ENCODE peak calls at places on chromosomes 11 and 22, in nine cellular contexts. One of them, this sample, is unnamed.

GRCh38 chr22:50576070-50576469 is 2.2 kb downstream of the CPT1B start:
- DNase-seq in CD8-positive, alpha-beta T cell: no peak
- DNase-seq in mammary epithelial cell: peak; percentile 46
- DNase-seq in lower leg skin: no peak
- DNase-seq in Calu3: peak; percentile 27
- DNase-seq in AG04450: no peak
- DNase-seq in IMR-90: peak; percentile 44
- DNase-seq in transverse colon: no peak
- DNase-seq in HCT116: peak; percentile 52
- DNase-seq in this sample: peak; percentile 21

GRCh38 chr11:14290422-14290821 is 68.6 kb downstream of the RRAS2 start:
- DNase-seq in IMR-90: no peak
- DNase-seq in transverse colon: no peak
- DNase-seq in Calu3: no peak
- DNase-seq in mammary epithelial cell: no peak
- DNase-seq in AG04450: no peak
- DNase-seq in CD8-positive, alpha-beta T cell: no peak
- DNase-seq in lower leg skin: no peak
- DNase-seq in HCT116: no peak
- DNase-seq in this sample: no peak

GRCh38 chr11:134780486-134781155 is 368.6 kb upstream of the B3GAT1 start:
- DNase-seq in CD8-positive, alpha-beta T cell: no peak
- DNase-seq in IMR-90: no peak
- DNase-seq in lower leg skin: no peak
- DNase-seq in transverse colon: no peak
- DNase-seq in AG04450: no peak
- DNase-seq in Calu3: no peak
- DNase-seq in HCT116: no peak
- DNase-seq in mammary epithelial cell: no peak
- DNase-seq in this sample: no peak

GRCh38 chr11:112977620-112978212 is 16.5 kb downstream of the NCAM1 start:
- DNase-seq in mammary epithelial cell: peak; percentile 48
- DNase-seq in lower leg skin: no peak
- DNase-seq in CD8-positive, alpha-beta T cell: no peak
- DNase-seq in HCT116: no peak
- DNase-seq in transverse colon: no peak
- DNase-seq in IMR-90: peak; percentile 13
- DNase-seq in AG04450: no peak
- DNase-seq in Calu3: no peak
- DNase-seq in this sample: no peak

GRCh38 chr11:45560935-45561330 is 104.5 kb downstream of the CHST1 start:
- DNase-seq in AG04450: no peak
- DNase-seq in lower leg skin: no peak
- DNase-seq in CD8-positive, alpha-beta T cell: no peak
- DNase-seq in mammary epithelial cell: no peak
- DNase-seq in Calu3: no peak
- DNase-seq in HCT116: no peak
- DNase-seq in transverse colon: no peak
- DNase-seq in IMR-90: no peak
- DNase-seq in this sample: no peak

GRCh38 chr22:42805016-42805997 is 51.8 kb downstream of the ARFGAP3 start:
- DNase-seq in Calu3: peak; percentile 63
- DNase-seq in AG04450: no peak
- DNase-seq in mammary epithelial cell: peak; percentile 71
- DNase-seq in IMR-90: no peak
- DNase-seq in transverse colon: no peak
- DNase-seq in CD8-positive, alpha-beta T cell: no peak
- DNase-seq in lower leg skin: peak; percentile 83
- DNase-seq in HCT116: no peak
- DNase-seq in this sample: no peak

GRCh38 chr11:65560555-65561418 is 2.6 kb upstream of the LTBP3 start:
- DNase-seq in mammary epithelial cell: peak; percentile 61
- DNase-seq in IMR-90: peak; percentile 66
- DNase-seq in AG04450: no peak
- DNase-seq in CD8-positive, alpha-beta T cell: peak; percentile 18
- DNase-seq in transverse colon: peak; percentile 54
- DNase-seq in lower leg skin: no peak
- DNase-seq in Calu3: no peak
- DNase-seq in HCT116: no peak
- DNase-seq in this sample: no peak

GRCh38 chr22:37259540-37260029 is 15.5 kb upstream of the RAC2 start:
- DNase-seq in mammary epithelial cell: peak; percentile 49
- DNase-seq in transverse colon: no peak
- DNase-seq in AG04450: no peak
- DNase-seq in IMR-90: peak; percentile 61
- DNase-seq in lower leg skin: no peak
- DNase-seq in Calu3: no peak
- DNase-seq in HCT116: peak; percentile 54
- DNase-seq in CD8-positive, alpha-beta T cell: no peak
- DNase-seq in this sample: peak; percentile 54

GRCh38 chr11:69234171-69234570 is 59.8 kb upstream of the MYEOV start:
- DNase-seq in mammary epithelial cell: no peak
- DNase-seq in IMR-90: no peak
- DNase-seq in transverse colon: no peak
- DNase-seq in lower leg skin: peak; percentile 52
- DNase-seq in CD8-positive, alpha-beta T cell: no peak
- DNase-seq in Calu3: no peak
- DNase-seq in HCT116: no peak
- DNase-seq in AG04450: no peak
- DNase-seq in this sample: no peak

GRCh38 chr11:61961570-61962212 is 5.7 kb downstream of the FTH1 start:
- DNase-seq in HCT116: no peak
- DNase-seq in IMR-90: no peak
- DNase-seq in AG04450: no peak
- DNase-seq in lower leg skin: peak; percentile 89
- DNase-seq in mammary epithelial cell: peak; percentile 12
- DNase-seq in Calu3: no peak
- DNase-seq in transverse colon: peak; percentile 60
- DNase-seq in CD8-positive, alpha-beta T cell: no peak
- DNase-seq in this sample: no peak

GRCh38 chr11:32087602-32088001 is 3.3 kb upstream of the RCN1 start:
- DNase-seq in IMR-90: peak; percentile 52
- DNase-seq in AG04450: no peak
- DNase-seq in CD8-positive, alpha-beta T cell: no peak
- DNase-seq in mammary epithelial cell: peak; percentile 58
- DNase-seq in HCT116: no peak
- DNase-seq in transverse colon: no peak
- DNase-seq in Calu3: no peak
- DNase-seq in lower leg skin: no peak
- DNase-seq in this sample: no peak

GRCh38 chr11:44261800-44262591 is 47.9 kb downstream of the ALX4 start:
- DNase-seq in Calu3: no peak
- DNase-seq in CD8-positive, alpha-beta T cell: no peak
- DNase-seq in transverse colon: no peak
- DNase-seq in IMR-90: no peak
- DNase-seq in lower leg skin: peak; percentile 65
- DNase-seq in mammary epithelial cell: no peak
- DNase-seq in HCT116: no peak
- DNase-seq in AG04450: no peak
- DNase-seq in this sample: no peak

GRCh38 chr11:71436861-71437260 is 11.3 kb downstream of the DHCR7 start:
- DNase-seq in AG04450: no peak
- DNase-seq in lower leg skin: no peak
- DNase-seq in IMR-90: no peak
- DNase-seq in HCT116: no peak
- DNase-seq in transverse colon: no peak
- DNase-seq in mammary epithelial cell: no peak
- DNase-seq in CD8-positive, alpha-beta T cell: no peak
- DNase-seq in Calu3: no peak
- DNase-seq in this sample: no peak

GRCh38 chr11:122817121-122817520 is 21.2 kb upstream of the CRTAM start:
- DNase-seq in mammary epithelial cell: peak; percentile 87
- DNase-seq in Calu3: peak; percentile 46
- DNase-seq in CD8-positive, alpha-beta T cell: no peak
- DNase-seq in HCT116: peak; percentile 63
- DNase-seq in AG04450: no peak
- DNase-seq in transverse colon: peak; percentile 13
- DNase-seq in IMR-90: no peak
- DNase-seq in lower leg skin: no peak
- DNase-seq in this sample: no peak

GRCh38 chr11:798093-798713 is at the start of gene SLC25A22:
- DNase-seq in IMR-90: peak; percentile 71
- DNase-seq in CD8-positive, alpha-beta T cell: peak; percentile 81
- DNase-seq in HCT116: no peak
- DNase-seq in transverse colon: peak; percentile 83
- DNase-seq in lower leg skin: peak; percentile 93
- DNase-seq in AG04450: no peak
- DNase-seq in Calu3: peak; percentile 92
- DNase-seq in mammary epithelial cell: peak; percentile 80
- DNase-seq in this sample: peak; percentile 95

GRCh38 chr11:45332486-45332934 is 46.4 kb upstream of the SYT13 start:
- DNase-seq in Calu3: peak; percentile 36
- DNase-seq in transverse colon: peak; percentile 42
- DNase-seq in lower leg skin: no peak
- DNase-seq in mammary epithelial cell: no peak
- DNase-seq in HCT116: peak; percentile 29
- DNase-seq in CD8-positive, alpha-beta T cell: no peak
- DNase-seq in AG04450: no peak
- DNase-seq in IMR-90: peak; percentile 19
- DNase-seq in this sample: peak; percentile 50

GRCh38 chr11:61736310-61736709 is 16.1 kb upstream of the MYRF start:
- DNase-seq in AG04450: no peak
- DNase-seq in transverse colon: no peak
- DNase-seq in CD8-positive, alpha-beta T cell: no peak
- DNase-seq in lower leg skin: no peak
- DNase-seq in mammary epithelial cell: peak; percentile 41
- DNase-seq in Calu3: no peak
- DNase-seq in HCT116: no peak
- DNase-seq in IMR-90: no peak
- DNase-seq in this sample: no peak

GRCh38 chr11:122202161-122202950 is 86.3 kb upstream of the BLID start:
- DNase-seq in lower leg skin: no peak
- DNase-seq in CD8-positive, alpha-beta T cell: no peak
- DNase-seq in HCT116: peak; percentile 75
- DNase-seq in transverse colon: no peak
- DNase-seq in IMR-90: peak; percentile 83
- DNase-seq in mammary epithelial cell: peak; percentile 79
- DNase-seq in Calu3: no peak
- DNase-seq in AG04450: peak; percentile 45
- DNase-seq in this sample: no peak

GRCh38 chr11:27423125-27423524 is 49.5 kb downstream of the LGR4 start:
- DNase-seq in IMR-90: peak; percentile 80
- DNase-seq in transverse colon: peak; percentile 26
- DNase-seq in AG04450: peak; percentile 74
- DNase-seq in lower leg skin: peak; percentile 94
- DNase-seq in HCT116: no peak
- DNase-seq in Calu3: no peak
- DNase-seq in CD8-positive, alpha-beta T cell: no peak
- DNase-seq in mammary epithelial cell: peak; percentile 65
- DNase-seq in this sample: no peak

DNA sequence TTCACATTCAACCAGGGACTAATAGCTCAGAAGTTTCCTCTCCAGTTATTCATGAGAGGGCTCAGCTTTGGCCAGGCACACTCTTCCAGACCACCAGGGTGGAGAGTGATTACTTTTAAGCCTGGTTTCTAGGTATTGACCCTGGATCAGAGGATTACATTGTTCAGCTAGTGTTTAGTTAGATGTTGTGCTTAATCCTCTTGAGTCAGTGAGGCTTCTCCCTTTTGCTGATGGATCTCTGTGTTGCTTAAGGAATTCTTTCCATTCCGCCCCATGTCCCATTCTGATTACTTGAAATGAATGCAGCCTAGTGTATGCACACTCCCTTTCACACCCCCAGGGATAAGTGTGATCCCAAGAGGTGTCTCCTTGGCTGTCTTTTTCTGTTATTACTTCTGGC is 271.7 kb upstream of the ANO5 start:
- DNase-seq in mammary epithelial cell: no peak
- DNase-seq in Calu3: no peak
- DNase-seq in CD8-positive, alpha-beta T cell: no peak
- DNase-seq in IMR-90: no peak
- DNase-seq in lower leg skin: no peak
- DNase-seq in HCT116: no peak
- DNase-seq in transverse colon: no peak
- DNase-seq in AG04450: no peak
- DNase-seq in this sample: no peak
- TF ChIP-seq CTCF in mammary epithelial cell: no peak
- TF ChIP-seq CTCF in Calu3: no peak
- TF ChIP-seq CTCF in CD8-positive, alpha-beta T cell: no peak
- TF ChIP-seq CTCF in IMR-90: no peak
- TF ChIP-seq CTCF in lower leg skin: no peak
- TF ChIP-seq CTCF in HCT116: no peak
- TF ChIP-seq CTCF in transverse colon: no peak
- TF ChIP-seq CTCF in AG04450: no peak
- TF ChIP-seq CTCF in this sample: no peak

GRCh38 chr11:118615282-118615979 is 8.0 kb downstream of the PHLDB1 start:
- DNase-seq in HCT116: no peak
- DNase-seq in CD8-positive, alpha-beta T cell: no peak
- DNase-seq in AG04450: no peak
- DNase-seq in IMR-90: no peak
- DNase-seq in Calu3: no peak
- DNase-seq in transverse colon: no peak
- DNase-seq in mammary epithelial cell: no peak
- DNase-seq in lower leg skin: peak; percentile 52
- DNase-seq in this sample: no peak
- TF ChIP-seq CTCF in HCT116: no peak
- TF ChIP-seq CTCF in CD8-positive, alpha-beta T cell: no peak
- TF ChIP-seq CTCF in AG04450: no peak
- TF ChIP-seq CTCF in IMR-90: no peak
- TF ChIP-seq CTCF in Calu3: no peak
- TF ChIP-seq CTCF in transverse colon: no peak
- TF ChIP-seq CTCF in mammary epithelial cell: no peak
- TF ChIP-seq CTCF in lower leg skin: no peak
- TF ChIP-seq CTCF in this sample: no peak

GRCh38 chr11:128924109-128924508 is 18.6 kb downstream of the TP53AIP1 start:
- DNase-seq in mammary epithelial cell: no peak
- DNase-seq in IMR-90: no peak
- DNase-seq in HCT116: no peak
- DNase-seq in AG04450: no peak
- DNase-seq in lower leg skin: no peak
- DNase-seq in Calu3: no peak
- DNase-seq in CD8-positive, alpha-beta T cell: no peak
- DNase-seq in transverse colon: no peak
- DNase-seq in this sample: no peak
- TF ChIP-seq CTCF in mammary epithelial cell: no peak
- TF ChIP-seq CTCF in IMR-90: no peak
- TF ChIP-seq CTCF in HCT116: no peak
- TF ChIP-seq CTCF in AG04450: no peak
- TF ChIP-seq CTCF in lower leg skin: no peak
- TF ChIP-seq CTCF in Calu3: no peak
- TF ChIP-seq CTCF in CD8-positive, alpha-beta T cell: no peak
- TF ChIP-seq CTCF in transverse colon: no peak
- TF ChIP-seq CTCF in this sample: no peak

DNA sequence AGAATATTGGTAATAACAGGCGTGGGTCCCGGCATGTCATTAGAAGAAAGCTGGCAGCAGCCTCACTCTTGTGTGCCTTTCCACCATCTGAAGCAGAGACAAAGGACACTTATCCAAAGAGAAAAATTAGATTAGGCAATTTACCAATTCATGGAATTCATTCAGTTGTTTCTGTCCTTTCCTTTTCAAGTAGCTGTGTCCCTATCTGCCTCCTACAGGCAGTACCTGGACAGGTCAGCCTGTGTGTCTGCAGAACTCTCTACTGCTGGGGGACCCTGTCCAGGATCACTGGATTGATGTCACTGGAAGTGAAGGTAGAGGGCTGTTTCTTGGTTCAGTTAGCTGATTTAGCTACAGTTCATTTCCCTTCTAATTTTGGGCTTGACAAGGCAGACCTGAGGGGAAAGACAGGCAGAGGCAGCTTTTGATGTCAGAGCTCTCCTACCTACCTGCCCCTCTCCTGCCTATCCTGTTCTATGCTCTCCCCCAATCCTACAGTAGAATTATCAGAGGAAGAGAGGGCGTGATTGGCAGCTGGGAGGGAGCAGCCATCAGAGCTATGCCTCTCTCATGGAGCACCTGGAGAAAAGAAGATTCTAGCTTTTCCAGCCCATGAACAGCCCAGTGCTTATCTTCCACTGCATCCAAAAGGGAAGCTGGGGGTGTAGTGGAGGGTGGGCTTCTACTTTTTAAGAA is 20.4 kb upstream of the CCDC90B start:
- DNase-seq in IMR-90: no peak
- DNase-seq in AG04450: no peak
- DNase-seq in Calu3: no peak
- DNase-seq in lower leg skin: no peak
- DNase-seq in transverse colon: no peak
- DNase-seq in CD8-positive, alpha-beta T cell: no peak
- DNase-seq in mammary epithelial cell: no peak
- DNase-seq in HCT116: no peak
- DNase-seq in this sample: no peak
- TF ChIP-seq CTCF in IMR-90: no peak
- TF ChIP-seq CTCF in AG04450: no peak
- TF ChIP-seq CTCF in Calu3: no peak
- TF ChIP-seq CTCF in lower leg skin: no peak
- TF ChIP-seq CTCF in transverse colon: no peak
- TF ChIP-seq CTCF in CD8-positive, alpha-beta T cell: no peak
- TF ChIP-seq CTCF in mammary epithelial cell: no peak
- TF ChIP-seq CTCF in HCT116: no peak
- TF ChIP-seq CTCF in this sample: no peak